ENCODE peak calls at places on chromosome 18, in six cellular contexts. X, H, D, Q, Z and O are unnamed samples.
A peak's percentile ranks its signal among the peaks of the same experiment; 100 is the strongest.

GRCh38 chr18:13217466-13217961 is 1.0 kb upstream of the LDLRAD4 start:
- DNase-seq in H (peak; percentile 57), Z (no peak), Q (no peak), X (no peak), D (peak; percentile 46), O (peak; percentile 64)

GRCh38 chr18:74564012-74564411 is 29.7 kb downstream of the CNDP1 start:
- DNase-seq in Q (no peak), H (no peak), D (no peak), X (no peak), Z (no peak), O (no peak)

GRCh38 chr18:70074091-70074490 is 126.4 kb upstream of the CD226 start:
- DNase-seq in H (no peak), X (no peak), Z (no peak), Q (no peak), D (no peak), O (no peak)

GRCh38 chr18:33627114-33627513 is 49.1 kb downstream of the ASXL3 start:
- DNase-seq in Q (no peak), X (no peak), Z (no peak), D (no peak), H (no peak), O (no peak)

GRCh38 chr18:50738103-50738757 is 81.6 kb downstream of the MRO start:
- DNase-seq in D (no peak), H (no peak), Z (no peak), Q (no peak), X (no peak), O (no peak)

GRCh38 chr18:44265437-44265836 is 415.3 kb upstream of the SETBP1 start:
- DNase-seq in X (no peak), Q (no peak), Z (no peak), H (no peak), D (no peak), O (no peak)

GRCh38 chr18:49168281-49168680 is 217.5 kb upstream of the SMAD7 start:
- DNase-seq in H (no peak), X (no peak), D (no peak), Q (no peak), Z (no peak), O (no peak)

GRCh38 chr18:70333757-70334156 is 44.9 kb downstream of the SOCS6 start:
- DNase-seq in Q (peak; percentile 46), X (no peak), Z (peak; percentile 66), H (no peak), D (no peak), O (no peak)

GRCh38 chr18:10490401-10491289 is 35.2 kb upstream of the NAPG start:
- DNase-seq in D (peak; percentile 9), Z (peak; percentile 48), Q (no peak), X (no peak), H (no peak), O (peak; percentile 41)

GRCh38 chr18:50315100-50315871 is 27.8 kb upstream of the CXXC1 start:
- DNase-seq in Q (no peak), D (no peak), X (no peak), Z (no peak), H (no peak), O (no peak)

GRCh38 chr18:37544196-37544595 is 21.4 kb downstream of the CELF4 start:
- DNase-seq in X (no peak), D (no peak), Q (no peak), H (no peak), Z (no peak), O (no peak)

GRCh38 chr18:79735071-79735980 is 55.7 kb downstream of the CTDP1 start:
- DNase-seq in D (no peak), Q (no peak), H (no peak), Z (no peak), X (no peak), O (no peak)

GRCh38 chr18:25561923-25562322 is 210.0 kb upstream of the ZNF521 start:
- DNase-seq in Z (peak; percentile 31), X (no peak), H (peak; percentile 11), Q (no peak), D (no peak), O (no peak)

GRCh38 chr18:43780782-43781340 is 503.6 kb upstream of the SYT4 start:
- DNase-seq in D (no peak), Q (no peak), X (no peak), Z (peak; percentile 70), H (no peak), O (no peak)

GRCh38 chr18:74315464-74316256 is at the start of gene C18orf63:
- DNase-seq in D (no peak), X (no peak), Z (no peak), Q (no peak), H (no peak), O (no peak)

GRCh38 chr18:10685484-10685883 is 159.7 kb downstream of the NAPG start:
- DNase-seq in Q (no peak), Z (no peak), X (no peak), H (no peak), D (no peak), O (no peak)

GRCh38 chr18:36424741-36425142 is 127.2 kb downstream of the FHOD3 start:
- DNase-seq in D (no peak), X (no peak), Q (no peak), Z (peak; percentile 13), H (no peak), O (no peak)

GRCh38 chr18:34942276-34942675 is 98.9 kb upstream of the MAPRE2 start:
- DNase-seq in H (no peak), Z (no peak), D (no peak), X (no peak), Q (no peak), O (no peak)

GRCh38 chr18:12422936-12423335 is 15.2 kb downstream of the PRELID3A start:
- DNase-seq in Q (no peak), H (no peak), X (no peak), Z (peak; percentile 23), D (no peak), O (no peak)

GRCh38 chr18:44098551-44099098 is 582.1 kb upstream of the SETBP1 start:
- DNase-seq in H (no peak), X (no peak), D (no peak), Z (peak; percentile 53), Q (no peak), O (no peak)

GRCh38 chr18:58682429-58683069 is 11.3 kb downstream of the MALT1 start:
- DNase-seq in Q (peak; percentile 43), Z (peak; percentile 84), H (no peak), D (no peak), X (no peak), O (no peak)

GRCh38 chr18:21313576-21313975 is 71.5 kb downstream of the GREB1L start:
- DNase-seq in Q (no peak), Z (no peak), H (no peak), X (no peak), D (no peak), O (no peak)

GRCh38 chr18:42707080-42707479 is 408.4 kb downstream of the RIT2 start:
- DNase-seq in D (no peak), H (no peak), Z (no peak), X (no peak), Q (no peak), O (no peak)

GRCh38 chr18:3441290-3441689 is 8.7 kb upstream of the TGIF1 start:
- DNase-seq in Q (no peak), D (no peak), Z (peak; percentile 62), X (no peak), H (no peak), O (no peak)

GRCh38 chr18:36109737-36110136 is 19.4 kb downstream of the SLC39A6 start:
- DNase-seq in Q (no peak), X (no peak), D (no peak), Z (peak; percentile 19), H (no peak), O (no peak)

GRCh38 chr18:74493689-74494088 is 2.5 kb upstream of the CNDP2 start:
- DNase-seq in X (no peak), D (peak; percentile 44), Q (no peak), Z (peak; percentile 69), H (peak; percentile 47), O (peak; percentile 77)

GRCh38 chr18:31380912-31381311 is 4.3 kb downstream of the DSG4 start:
- DNase-seq in Z (no peak), D (no peak), Q (no peak), X (no peak), H (no peak), O (no peak)

GRCh38 chr18:45413180-45413836 is 202.0 kb upstream of the SLC14A2 start:
- DNase-seq in Z (no peak), Q (no peak), H (no peak), X (no peak), D (no peak), O (no peak)

DNA sequence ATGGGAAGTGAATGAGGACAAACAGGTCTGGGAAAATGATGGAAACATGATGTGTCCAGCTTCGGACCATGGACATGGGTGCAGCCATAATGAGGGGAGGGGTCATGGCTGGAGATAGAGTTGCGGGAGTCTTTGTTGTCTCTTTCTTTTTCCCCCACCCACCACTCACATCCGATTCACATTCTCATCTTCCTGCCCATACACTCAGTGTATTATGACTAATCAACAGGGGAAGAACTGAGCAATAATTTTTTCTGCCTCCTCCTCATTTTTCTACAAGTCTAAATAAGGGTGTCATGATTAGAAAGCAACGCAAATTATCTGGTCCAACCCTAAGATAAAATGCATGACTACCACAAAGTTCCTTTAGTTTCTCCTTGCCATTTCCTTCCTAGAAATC is 5.7 kb upstream of the SERPINB2 start:
- DNase-seq in Q (no peak), X (no peak), Z (peak; percentile 62), H (no peak), D (no peak), O (no peak)
- H3K4me1 ChIP-seq in Q (no peaks in the 10 kb centered on the region), X (no peaks in the 10 kb centered on the region), Z (peaks cover 26% of the 10 kb centered on the region), H (no peaks in the 10 kb centered on the region), D (no peaks in the 10 kb centered on the region), O (no peaks in the 10 kb centered on the region)

GRCh38 chr18:7164610-7165009 is 47.0 kb upstream of the LAMA1 start:
- DNase-seq in X (no peak), Q (no peak), H (no peak), Z (peak; percentile 33), D (no peak), O (no peak)
- H3K4me1 ChIP-seq in X (no peaks in the 10 kb centered on the region), Q (no peaks in the 10 kb centered on the region), H (no peaks in the 10 kb centered on the region), Z (peaks cover 7% of the 10 kb centered on the region), D (no peaks in the 10 kb centered on the region), O (no peaks in the 10 kb centered on the region)

GRCh38 chr18:1053654-1054315 is 149.1 kb downstream of the ADCYAP1 start:
- DNase-seq in D (no peak), Q (no peak), Z (no peak), X (no peak), H (no peak), O (no peak)
- H3K4me1 ChIP-seq in D (no peaks in the 10 kb centered on the region), Q (no peaks in the 10 kb centered on the region), Z (no peaks in the 10 kb centered on the region), X (no peaks in the 10 kb centered on the region), H (no peaks in the 10 kb centered on the region), O (no peaks in the 10 kb centered on the region)

DNA sequence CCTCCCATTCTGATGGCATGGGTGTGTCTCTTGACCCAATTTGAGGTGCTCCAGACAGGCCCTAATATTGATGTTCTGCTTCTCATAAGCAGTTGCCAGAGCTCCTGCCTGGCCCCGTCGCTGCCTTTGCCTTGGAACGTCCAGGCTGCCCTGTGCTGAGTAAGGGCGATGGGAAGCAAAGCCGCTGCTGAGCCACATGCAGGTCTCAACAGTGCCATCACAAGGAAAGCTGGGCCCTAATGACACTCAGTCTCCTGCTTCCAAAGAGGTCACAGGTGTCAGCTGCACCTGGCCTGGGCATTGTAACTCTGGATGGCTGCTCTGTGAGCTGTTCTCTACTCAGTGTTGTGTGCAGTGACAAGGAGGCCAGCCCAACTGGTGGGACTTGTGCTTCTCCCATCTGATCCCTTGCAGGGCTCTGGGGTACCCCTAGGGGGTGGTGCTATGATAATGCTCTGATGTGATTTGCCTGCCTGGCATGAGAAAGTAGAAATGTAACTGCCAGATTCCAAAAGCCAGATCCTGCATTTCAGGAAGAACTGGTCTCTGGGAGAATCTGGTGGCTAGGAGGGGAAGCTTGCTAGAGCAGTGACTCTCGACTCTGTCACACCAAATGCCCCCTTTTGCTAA is 8.7 kb downstream of the TTC39C start:
- DNase-seq in Q (no peak), H (no peak), D (no peak), X (no peak), Z (peak; percentile 88), O (no peak)
- H3K4me1 ChIP-seq in Q (no peaks in the 10 kb centered on the region), H (no peaks in the 10 kb centered on the region), D (peaks cover 74% of the 10 kb centered on the region), X (peaks cover 20% of the 10 kb centered on the region), Z (peaks cover 54% of the 10 kb centered on the region), O (peaks cover 98% of the 10 kb centered on the region)

GRCh38 chr18:76451475-76452331 is 43.3 kb downstream of the ZNF516 start:
- DNase-seq in Z (no peak), X (no peak), H (peak; percentile 21), Q (no peak), D (no peak), O (no peak)
- H3K4me1 ChIP-seq in Z (no peaks in the 10 kb centered on the region), X (peaks cover 85% of the 10 kb centered on the region), H (peaks cover 71% of the 10 kb centered on the region), Q (peaks cover 6% of the 10 kb centered on the region), D (peaks cover 5% of the 10 kb centered on the region), O (peaks cover 13% of the 10 kb centered on the region)